ENCODE peak calls at places on chromosome 12, in five cellular contexts. H is heart left ventricle; Q is HTR-8/SVneo; J is stimulated activated CD4-positive, alpha-beta T cell treated with anti-CD3 and anti-CD28 coated beads, Interleukin-2, amount 100 ng/mL, for 48 hours; N is mesothelial cell of epicardium. C is an unnamed sample.

GRCh38 chr12:4828176-4828575 is 81.5 kb upstream of the KCNA1 start:
- DNase-seq in N (no peak), Q (no peak), H (no peak), J (no peak), C (no peak)

GRCh38 chr12:96220902-96221301 is 26.7 kb downstream of the ELK3 start:
- DNase-seq in J (no peak), N (no peak), Q (no peak), H (peak; percentile 88), C (no peak)

GRCh38 chr12:117854339-117855012 is 114.3 kb downstream of the KSR2 start:
- DNase-seq in H (no peak), Q (no peak), J (peak; percentile 61), N (no peak), C (peak; percentile 58)

GRCh38 chr12:54447917-54448316 is 25.5 kb downstream of the GTSF1 start:
- DNase-seq in J (no peak), N (no peak), Q (no peak), H (no peak), C (no peak)

GRCh38 chr12:132285991-132286681 is 43.3 kb downstream of the GALNT9 start:
- DNase-seq in H (peak; percentile 53), N (peak; percentile 93), J (no peak), Q (peak; percentile 48), C (no peak)

GRCh38 chr12:4278582-4278939 is 5.0 kb downstream of the CCND2 start:
- DNase-seq in N (no peak), J (no peak), H (peak; percentile 89), Q (no peak), C (no peak)

GRCh38 chr12:93247313-93248057 is 130.2 kb upstream of the NUDT4 start:
- DNase-seq in N (no peak), J (no peak), Q (no peak), H (no peak), C (no peak)

GRCh38 chr12:4069046-4070010 is 196.1 kb upstream of the PARP11 start:
- DNase-seq in J (no peak), H (no peak), N (no peak), Q (no peak), C (no peak)

GRCh38 chr12:24496755-24497154 is 452.1 kb downstream of the BCAT1 start:
- DNase-seq in Q (no peak), J (no peak), N (no peak), H (no peak), C (no peak)

GRCh38 chr12:43884683-43885410 is 49.0 kb downstream of the TMEM117 start:
- DNase-seq in N (no peak), Q (no peak), H (peak; percentile 36), J (no peak), C (no peak)

GRCh38 chr12:47458273-47458672 is 247.6 kb downstream of the RPAP3 start:
- DNase-seq in H (no peak), Q (no peak), J (no peak), N (no peak), C (no peak)

GRCh38 chr12:28497889-28498411 is 307.7 kb downstream of the CCDC91 start:
- DNase-seq in J (no peak), N (no peak), Q (peak; percentile 2), H (no peak), C (no peak)

GRCh38 chr12:116466536-116466935 is 92.6 kb upstream of the MAP1LC3B2 start:
- DNase-seq in J (no peak), N (no peak), H (no peak), Q (peak; percentile 50), C (no peak)

GRCh38 chr12:13851828-13852227 is 129.6 kb downstream of the GRIN2B start:
- DNase-seq in Q (no peak), J (no peak), H (no peak), N (no peak), C (no peak)

GRCh38 chr12:14167005-14167628 is 185.7 kb upstream of the GRIN2B start:
- DNase-seq in J (peak; percentile 24), Q (peak; percentile 43), N (peak; percentile 63), H (peak; percentile 25), C (peak; percentile 65)

C was measured in progenitor cell of endocrine pancreas.